ENCODE peak calls at places on chromosome 2, in nine cellular contexts. J is aorta; K is COLO829; L is SHP77; W is psoas muscle; N is NAMALWA; A is pons; B is activated CD4-positive, alpha-beta T cell treated with anti-CD3 and anti-CD28 coated beads for 24 hours; I is GM03348. D is an unnamed sample.

GRCh38 chr2:181457741-181458425 is 697 bp downstream of the ITGA4 start:
- DNase-seq in K (no peak), I (peak; percentile 58), W (peak; percentile 59), L (no peak), J (peak; percentile 74), A (no peak), B (peak; percentile 41), N (peak; percentile 65), D (no peak)

GRCh38 chr2:218216336-218216673 is 684 bp upstream of the ARPC2 start:
- DNase-seq in L (peak; percentile 19), W (peak; percentile 60), J (no peak), B (no peak), N (no peak), I (peak; percentile 33), A (no peak), K (no peak), D (no peak)

GRCh38 chr2:16900405-16901025 is 234.9 kb upstream of the CYRIA start:
- DNase-seq in N (peak; percentile 76), K (no peak), I (no peak), L (peak; percentile 0), W (no peak), B (no peak), A (no peak), J (no peak), D (peak; percentile 29)

GRCh38 chr2:46032996-46033395 is 264.2 kb upstream of the EPAS1 start:
- DNase-seq in B (no peak), K (no peak), J (no peak), L (no peak), I (no peak), N (no peak), A (no peak), W (no peak), D (no peak)

GRCh38 chr2:196939381-196939780 is 12.9 kb upstream of the PGAP1 start:
- DNase-seq in B (no peak), W (no peak), I (no peak), A (no peak), L (no peak), J (no peak), K (no peak), N (no peak), D (no peak)

GRCh38 chr2:127104881-127105655 is 1.9 kb downstream of the BIN1 start:
- DNase-seq in B (no peak), I (no peak), J (peak; percentile 72), L (no peak), K (no peak), W (peak; percentile 85), A (no peak), N (no peak), D (no peak)

GRCh38 chr2:142825861-142826260 is 51.6 kb upstream of the KYNU start:
- DNase-seq in I (no peak), A (peak; percentile 11), B (no peak), N (no peak), J (no peak), K (peak; percentile 35), L (no peak), W (no peak), D (no peak)

GRCh38 chr2:238277695-238278094 is 10.7 kb downstream of the PER2 start:
- DNase-seq in B (no peak), L (no peak), K (no peak), I (no peak), J (peak; percentile 62), A (no peak), W (peak; percentile 46), N (no peak), D (peak; percentile 66)

D was measured in H1.